ENCODE peak calls at places on chromosomes 1 and 21, in eight cellular contexts. One of them, this sample, is unnamed.
A peak's percentile ranks its signal among the peaks of the same experiment; 100 is the strongest.

GRCh38 chr1:246302671-246303317 is 204.3 kb downstream of the SMYD3 start:
- DNase-seq in upper lobe of right lung: no peak
- DNase-seq in HFF-Myc: no peak
- DNase-seq in activated CD4-positive, alpha-beta memory T cell treated with anti-CD3 and anti-CD28 coated beads, Interleukin-2, amount 10 ng/mL, durations not matched to agents 7 days and 5 days: no peak
- DNase-seq in naive thymus-derived CD4-positive, alpha-beta T cell: no peak
- DNase-seq in activated T-cell treated with anti-CD3 and anti-CD28 coated beads for 24 hours: no peak
- DNase-seq in A172: no peak
- DNase-seq in activated naive CD8-positive, alpha-beta T cell treated with anti-CD3 and anti-CD28 coated beads, Interleukin-2, amount 50 U/mL, for 24 hours: no peak
- DNase-seq in this sample: no peak

GRCh38 chr1:109802136-109802900 is 38.6 kb upstream of the EPS8L3 start:
- DNase-seq in upper lobe of right lung: no peak
- DNase-seq in HFF-Myc: no peak
- DNase-seq in activated CD4-positive, alpha-beta memory T cell treated with anti-CD3 and anti-CD28 coated beads, Interleukin-2, amount 10 ng/mL, durations not matched to agents 7 days and 5 days: peak; percentile 71
- DNase-seq in naive thymus-derived CD4-positive, alpha-beta T cell: no peak
- DNase-seq in activated T-cell treated with anti-CD3 and anti-CD28 coated beads for 24 hours: peak; percentile 23
- DNase-seq in A172: no peak
- DNase-seq in activated naive CD8-positive, alpha-beta T cell treated with anti-CD3 and anti-CD28 coated beads, Interleukin-2, amount 50 U/mL, for 24 hours: peak; percentile 45
- DNase-seq in this sample: no peak

GRCh38 chr21:46424062-46424591 is 34.6 kb upstream of the DIP2A start:
- DNase-seq in upper lobe of right lung: no peak
- DNase-seq in HFF-Myc: no peak
- DNase-seq in activated CD4-positive, alpha-beta memory T cell treated with anti-CD3 and anti-CD28 coated beads, Interleukin-2, amount 10 ng/mL, durations not matched to agents 7 days and 5 days: peak; percentile 25
- DNase-seq in naive thymus-derived CD4-positive, alpha-beta T cell: no peak
- DNase-seq in activated T-cell treated with anti-CD3 and anti-CD28 coated beads for 24 hours: no peak
- DNase-seq in A172: no peak
- DNase-seq in activated naive CD8-positive, alpha-beta T cell treated with anti-CD3 and anti-CD28 coated beads, Interleukin-2, amount 50 U/mL, for 24 hours: peak; percentile 24
- DNase-seq in this sample: no peak

GRCh38 chr1:198880397-198880796 is 241.6 kb downstream of the PTPRC start:
- DNase-seq in upper lobe of right lung: no peak
- DNase-seq in HFF-Myc: no peak
- DNase-seq in activated CD4-positive, alpha-beta memory T cell treated with anti-CD3 and anti-CD28 coated beads, Interleukin-2, amount 10 ng/mL, durations not matched to agents 7 days and 5 days: no peak
- DNase-seq in naive thymus-derived CD4-positive, alpha-beta T cell: no peak
- DNase-seq in activated T-cell treated with anti-CD3 and anti-CD28 coated beads for 24 hours: no peak
- DNase-seq in A172: peak; percentile 40
- DNase-seq in activated naive CD8-positive, alpha-beta T cell treated with anti-CD3 and anti-CD28 coated beads, Interleukin-2, amount 50 U/mL, for 24 hours: no peak
- DNase-seq in this sample: no peak

GRCh38 chr21:42570841-42571387 is 57.3 kb downstream of the SLC37A1 start:
- DNase-seq in upper lobe of right lung: peak; percentile 65
- DNase-seq in HFF-Myc: no peak
- DNase-seq in activated CD4-positive, alpha-beta memory T cell treated with anti-CD3 and anti-CD28 coated beads, Interleukin-2, amount 10 ng/mL, durations not matched to agents 7 days and 5 days: no peak
- DNase-seq in naive thymus-derived CD4-positive, alpha-beta T cell: no peak
- DNase-seq in activated T-cell treated with anti-CD3 and anti-CD28 coated beads for 24 hours: no peak
- DNase-seq in A172: no peak
- DNase-seq in activated naive CD8-positive, alpha-beta T cell treated with anti-CD3 and anti-CD28 coated beads, Interleukin-2, amount 50 U/mL, for 24 hours: no peak
- DNase-seq in this sample: no peak

GRCh38 chr21:46049890-46050650 is 47.8 kb upstream of the COL6A2 start:
- DNase-seq in upper lobe of right lung: no peak
- DNase-seq in HFF-Myc: no peak
- DNase-seq in activated CD4-positive, alpha-beta memory T cell treated with anti-CD3 and anti-CD28 coated beads, Interleukin-2, amount 10 ng/mL, durations not matched to agents 7 days and 5 days: peak; percentile 6
- DNase-seq in naive thymus-derived CD4-positive, alpha-beta T cell: no peak
- DNase-seq in activated T-cell treated with anti-CD3 and anti-CD28 coated beads for 24 hours: no peak
- DNase-seq in A172: no peak
- DNase-seq in activated naive CD8-positive, alpha-beta T cell treated with anti-CD3 and anti-CD28 coated beads, Interleukin-2, amount 50 U/mL, for 24 hours: no peak
- DNase-seq in this sample: no peak

GRCh38 chr1:219660666-219661463 is 48.0 kb upstream of the ZC3H11B start:
- DNase-seq in upper lobe of right lung: peak; percentile 89
- DNase-seq in HFF-Myc: peak; percentile 55
- DNase-seq in activated CD4-positive, alpha-beta memory T cell treated with anti-CD3 and anti-CD28 coated beads, Interleukin-2, amount 10 ng/mL, durations not matched to agents 7 days and 5 days: peak; percentile 49
- DNase-seq in naive thymus-derived CD4-positive, alpha-beta T cell: peak; percentile 9
- DNase-seq in activated T-cell treated with anti-CD3 and anti-CD28 coated beads for 24 hours: no peak
- DNase-seq in A172: peak; percentile 88
- DNase-seq in activated naive CD8-positive, alpha-beta T cell treated with anti-CD3 and anti-CD28 coated beads, Interleukin-2, amount 50 U/mL, for 24 hours: peak; percentile 39
- DNase-seq in this sample: peak; percentile 91

GRCh38 chr1:162905759-162906158 is 44.8 kb upstream of the CCDC190 start:
- DNase-seq in upper lobe of right lung: no peak
- DNase-seq in HFF-Myc: peak; percentile 39
- DNase-seq in activated CD4-positive, alpha-beta memory T cell treated with anti-CD3 and anti-CD28 coated beads, Interleukin-2, amount 10 ng/mL, durations not matched to agents 7 days and 5 days: no peak
- DNase-seq in naive thymus-derived CD4-positive, alpha-beta T cell: no peak
- DNase-seq in activated T-cell treated with anti-CD3 and anti-CD28 coated beads for 24 hours: no peak
- DNase-seq in A172: peak; percentile 86
- DNase-seq in activated naive CD8-positive, alpha-beta T cell treated with anti-CD3 and anti-CD28 coated beads, Interleukin-2, amount 50 U/mL, for 24 hours: no peak
- DNase-seq in this sample: peak; percentile 57

GRCh38 chr1:31639543-31639942 is 5.1 kb downstream of the PEF1 start:
- DNase-seq in upper lobe of right lung: no peak
- DNase-seq in HFF-Myc: no peak
- DNase-seq in activated CD4-positive, alpha-beta memory T cell treated with anti-CD3 and anti-CD28 coated beads, Interleukin-2, amount 10 ng/mL, durations not matched to agents 7 days and 5 days: no peak
- DNase-seq in naive thymus-derived CD4-positive, alpha-beta T cell: no peak
- DNase-seq in activated T-cell treated with anti-CD3 and anti-CD28 coated beads for 24 hours: no peak
- DNase-seq in A172: no peak
- DNase-seq in activated naive CD8-positive, alpha-beta T cell treated with anti-CD3 and anti-CD28 coated beads, Interleukin-2, amount 50 U/mL, for 24 hours: no peak
- DNase-seq in this sample: peak; percentile 13

GRCh38 chr1:63804829-63805484 is 31.1 kb downstream of the ROR1 start:
- DNase-seq in upper lobe of right lung: no peak
- DNase-seq in HFF-Myc: no peak
- DNase-seq in activated CD4-positive, alpha-beta memory T cell treated with anti-CD3 and anti-CD28 coated beads, Interleukin-2, amount 10 ng/mL, durations not matched to agents 7 days and 5 days: no peak
- DNase-seq in naive thymus-derived CD4-positive, alpha-beta T cell: no peak
- DNase-seq in activated T-cell treated with anti-CD3 and anti-CD28 coated beads for 24 hours: no peak
- DNase-seq in A172: no peak
- DNase-seq in activated naive CD8-positive, alpha-beta T cell treated with anti-CD3 and anti-CD28 coated beads, Interleukin-2, amount 50 U/mL, for 24 hours: no peak
- DNase-seq in this sample: no peak

GRCh38 chr21:17451364-17451869 is 61.4 kb upstream of the CXADR start:
- DNase-seq in upper lobe of right lung: no peak
- DNase-seq in HFF-Myc: no peak
- DNase-seq in activated CD4-positive, alpha-beta memory T cell treated with anti-CD3 and anti-CD28 coated beads, Interleukin-2, amount 10 ng/mL, durations not matched to agents 7 days and 5 days: no peak
- DNase-seq in naive thymus-derived CD4-positive, alpha-beta T cell: no peak
- DNase-seq in activated T-cell treated with anti-CD3 and anti-CD28 coated beads for 24 hours: no peak
- DNase-seq in A172: peak; percentile 48
- DNase-seq in activated naive CD8-positive, alpha-beta T cell treated with anti-CD3 and anti-CD28 coated beads, Interleukin-2, amount 50 U/mL, for 24 hours: no peak
- DNase-seq in this sample: peak; percentile 40

GRCh38 chr1:184930645-184931044 is 43.7 kb downstream of the NIBAN1 start:
- DNase-seq in upper lobe of right lung: no peak
- DNase-seq in HFF-Myc: no peak
- DNase-seq in activated CD4-positive, alpha-beta memory T cell treated with anti-CD3 and anti-CD28 coated beads, Interleukin-2, amount 10 ng/mL, durations not matched to agents 7 days and 5 days: no peak
- DNase-seq in naive thymus-derived CD4-positive, alpha-beta T cell: no peak
- DNase-seq in activated T-cell treated with anti-CD3 and anti-CD28 coated beads for 24 hours: no peak
- DNase-seq in A172: no peak
- DNase-seq in activated naive CD8-positive, alpha-beta T cell treated with anti-CD3 and anti-CD28 coated beads, Interleukin-2, amount 50 U/mL, for 24 hours: no peak
- DNase-seq in this sample: no peak

GRCh38 chr1:27632387-27633297 is 2.3 kb downstream of the FGR start:
- DNase-seq in upper lobe of right lung: no peak
- DNase-seq in HFF-Myc: no peak
- DNase-seq in activated CD4-positive, alpha-beta memory T cell treated with anti-CD3 and anti-CD28 coated beads, Interleukin-2, amount 10 ng/mL, durations not matched to agents 7 days and 5 days: peak; percentile 69
- DNase-seq in naive thymus-derived CD4-positive, alpha-beta T cell: no peak
- DNase-seq in activated T-cell treated with anti-CD3 and anti-CD28 coated beads for 24 hours: peak; percentile 46
- DNase-seq in A172: no peak
- DNase-seq in activated naive CD8-positive, alpha-beta T cell treated with anti-CD3 and anti-CD28 coated beads, Interleukin-2, amount 50 U/mL, for 24 hours: peak; percentile 78
- DNase-seq in this sample: no peak

GRCh38 chr1:168638884-168639283 is 62.5 kb downstream of the XCL1 start:
- DNase-seq in upper lobe of right lung: no peak
- DNase-seq in HFF-Myc: no peak
- DNase-seq in activated CD4-positive, alpha-beta memory T cell treated with anti-CD3 and anti-CD28 coated beads, Interleukin-2, amount 10 ng/mL, durations not matched to agents 7 days and 5 days: no peak
- DNase-seq in naive thymus-derived CD4-positive, alpha-beta T cell: no peak
- DNase-seq in activated T-cell treated with anti-CD3 and anti-CD28 coated beads for 24 hours: no peak
- DNase-seq in A172: no peak
- DNase-seq in activated naive CD8-positive, alpha-beta T cell treated with anti-CD3 and anti-CD28 coated beads, Interleukin-2, amount 50 U/mL, for 24 hours: no peak
- DNase-seq in this sample: no peak

GRCh38 chr1:156766288-156767100 is 841 bp upstream of the PRCC start:
- DNase-seq in upper lobe of right lung: no peak
- DNase-seq in HFF-Myc: no peak
- DNase-seq in activated CD4-positive, alpha-beta memory T cell treated with anti-CD3 and anti-CD28 coated beads, Interleukin-2, amount 10 ng/mL, durations not matched to agents 7 days and 5 days: no peak
- DNase-seq in naive thymus-derived CD4-positive, alpha-beta T cell: no peak
- DNase-seq in activated T-cell treated with anti-CD3 and anti-CD28 coated beads for 24 hours: no peak
- DNase-seq in A172: no peak
- DNase-seq in activated naive CD8-positive, alpha-beta T cell treated with anti-CD3 and anti-CD28 coated beads, Interleukin-2, amount 50 U/mL, for 24 hours: no peak
- DNase-seq in this sample: no peak

GRCh38 chr1:206972725-206973124 is 2.5 kb upstream of the FCAMR start:
- DNase-seq in upper lobe of right lung: no peak
- DNase-seq in HFF-Myc: no peak
- DNase-seq in activated CD4-positive, alpha-beta memory T cell treated with anti-CD3 and anti-CD28 coated beads, Interleukin-2, amount 10 ng/mL, durations not matched to agents 7 days and 5 days: no peak
- DNase-seq in naive thymus-derived CD4-positive, alpha-beta T cell: no peak
- DNase-seq in activated T-cell treated with anti-CD3 and anti-CD28 coated beads for 24 hours: no peak
- DNase-seq in A172: no peak
- DNase-seq in activated naive CD8-positive, alpha-beta T cell treated with anti-CD3 and anti-CD28 coated beads, Interleukin-2, amount 50 U/mL, for 24 hours: no peak
- DNase-seq in this sample: no peak

GRCh38 chr1:30950053-30950452 is 41.5 kb upstream of the SDC3 start:
- DNase-seq in upper lobe of right lung: no peak
- DNase-seq in HFF-Myc: no peak
- DNase-seq in activated CD4-positive, alpha-beta memory T cell treated with anti-CD3 and anti-CD28 coated beads, Interleukin-2, amount 10 ng/mL, durations not matched to agents 7 days and 5 days: no peak
- DNase-seq in naive thymus-derived CD4-positive, alpha-beta T cell: no peak
- DNase-seq in activated T-cell treated with anti-CD3 and anti-CD28 coated beads for 24 hours: no peak
- DNase-seq in A172: no peak
- DNase-seq in activated naive CD8-positive, alpha-beta T cell treated with anti-CD3 and anti-CD28 coated beads, Interleukin-2, amount 50 U/mL, for 24 hours: no peak
- DNase-seq in this sample: no peak

GRCh38 chr1:155967410-155968400 is 10.6 kb downstream of the ARHGEF2 start:
- DNase-seq in upper lobe of right lung: no peak
- DNase-seq in HFF-Myc: no peak
- DNase-seq in activated CD4-positive, alpha-beta memory T cell treated with anti-CD3 and anti-CD28 coated beads, Interleukin-2, amount 10 ng/mL, durations not matched to agents 7 days and 5 days: no peak
- DNase-seq in naive thymus-derived CD4-positive, alpha-beta T cell: no peak
- DNase-seq in activated T-cell treated with anti-CD3 and anti-CD28 coated beads for 24 hours: no peak
- DNase-seq in A172: no peak
- DNase-seq in activated naive CD8-positive, alpha-beta T cell treated with anti-CD3 and anti-CD28 coated beads, Interleukin-2, amount 50 U/mL, for 24 hours: no peak
- DNase-seq in this sample: no peak

GRCh38 chr1:30445449-30445848 is 277.9 kb downstream of the MATN1 start:
- DNase-seq in upper lobe of right lung: no peak
- DNase-seq in HFF-Myc: no peak
- DNase-seq in activated CD4-positive, alpha-beta memory T cell treated with anti-CD3 and anti-CD28 coated beads, Interleukin-2, amount 10 ng/mL, durations not matched to agents 7 days and 5 days: no peak
- DNase-seq in naive thymus-derived CD4-positive, alpha-beta T cell: no peak
- DNase-seq in activated T-cell treated with anti-CD3 and anti-CD28 coated beads for 24 hours: no peak
- DNase-seq in A172: no peak
- DNase-seq in activated naive CD8-positive, alpha-beta T cell treated with anti-CD3 and anti-CD28 coated beads, Interleukin-2, amount 50 U/mL, for 24 hours: no peak
- DNase-seq in this sample: no peak

GRCh38 chr1:58870298-58870676 is 86.4 kb upstream of the JUN start:
- DNase-seq in upper lobe of right lung: no peak
- DNase-seq in HFF-Myc: no peak
- DNase-seq in activated CD4-positive, alpha-beta memory T cell treated with anti-CD3 and anti-CD28 coated beads, Interleukin-2, amount 10 ng/mL, durations not matched to agents 7 days and 5 days: no peak
- DNase-seq in naive thymus-derived CD4-positive, alpha-beta T cell: no peak
- DNase-seq in activated T-cell treated with anti-CD3 and anti-CD28 coated beads for 24 hours: no peak
- DNase-seq in A172: no peak
- DNase-seq in activated naive CD8-positive, alpha-beta T cell treated with anti-CD3 and anti-CD28 coated beads, Interleukin-2, amount 50 U/mL, for 24 hours: no peak
- DNase-seq in this sample: no peak

GRCh38 chr1:143497374-143497747 is 474.4 kb downstream of the FAM72C start:
- DNase-seq in upper lobe of right lung: peak; percentile 7
- DNase-seq in HFF-Myc: no peak
- DNase-seq in activated CD4-positive, alpha-beta memory T cell treated with anti-CD3 and anti-CD28 coated beads, Interleukin-2, amount 10 ng/mL, durations not matched to agents 7 days and 5 days: no peak
- DNase-seq in naive thymus-derived CD4-positive, alpha-beta T cell: peak; percentile 5
- DNase-seq in activated T-cell treated with anti-CD3 and anti-CD28 coated beads for 24 hours: no peak
- DNase-seq in A172: no peak
- DNase-seq in activated naive CD8-positive, alpha-beta T cell treated with anti-CD3 and anti-CD28 coated beads, Interleukin-2, amount 50 U/mL, for 24 hours: peak; percentile 4
- DNase-seq in this sample: no peak

GRCh38 chr21:9839011-9839661 is 682.2 kb upstream of the TPTE start:
- DNase-seq in upper lobe of right lung: peak; percentile 71
- DNase-seq in HFF-Myc: no peak
- DNase-seq in activated CD4-positive, alpha-beta memory T cell treated with anti-CD3 and anti-CD28 coated beads, Interleukin-2, amount 10 ng/mL, durations not matched to agents 7 days and 5 days: no peak
- DNase-seq in naive thymus-derived CD4-positive, alpha-beta T cell: no peak
- DNase-seq in activated T-cell treated with anti-CD3 and anti-CD28 coated beads for 24 hours: no peak
- DNase-seq in A172: no peak
- DNase-seq in activated naive CD8-positive, alpha-beta T cell treated with anti-CD3 and anti-CD28 coated beads, Interleukin-2, amount 50 U/mL, for 24 hours: no peak
- DNase-seq in this sample: no peak

GRCh38 chr1:4851666-4852065 is 197.3 kb downstream of the AJAP1 start:
- DNase-seq in upper lobe of right lung: no peak
- DNase-seq in HFF-Myc: no peak
- DNase-seq in activated CD4-positive, alpha-beta memory T cell treated with anti-CD3 and anti-CD28 coated beads, Interleukin-2, amount 10 ng/mL, durations not matched to agents 7 days and 5 days: no peak
- DNase-seq in naive thymus-derived CD4-positive, alpha-beta T cell: no peak
- DNase-seq in activated T-cell treated with anti-CD3 and anti-CD28 coated beads for 24 hours: no peak
- DNase-seq in A172: no peak
- DNase-seq in activated naive CD8-positive, alpha-beta T cell treated with anti-CD3 and anti-CD28 coated beads, Interleukin-2, amount 50 U/mL, for 24 hours: no peak
- DNase-seq in this sample: no peak

GRCh38 chr1:201025571-201026002 is 2.1 kb upstream of the KIF21B start:
- DNase-seq in upper lobe of right lung: no peak
- DNase-seq in HFF-Myc: no peak
- DNase-seq in activated CD4-positive, alpha-beta memory T cell treated with anti-CD3 and anti-CD28 coated beads, Interleukin-2, amount 10 ng/mL, durations not matched to agents 7 days and 5 days: peak; percentile 35
- DNase-seq in naive thymus-derived CD4-positive, alpha-beta T cell: no peak
- DNase-seq in activated T-cell treated with anti-CD3 and anti-CD28 coated beads for 24 hours: no peak
- DNase-seq in A172: peak; percentile 85
- DNase-seq in activated naive CD8-positive, alpha-beta T cell treated with anti-CD3 and anti-CD28 coated beads, Interleukin-2, amount 50 U/mL, for 24 hours: peak; percentile 31
- DNase-seq in this sample: no peak

GRCh38 chr1:196660912-196661311 is 9.1 kb downstream of the CFH start:
- DNase-seq in upper lobe of right lung: no peak
- DNase-seq in HFF-Myc: no peak
- DNase-seq in activated CD4-positive, alpha-beta memory T cell treated with anti-CD3 and anti-CD28 coated beads, Interleukin-2, amount 10 ng/mL, durations not matched to agents 7 days and 5 days: no peak
- DNase-seq in naive thymus-derived CD4-positive, alpha-beta T cell: no peak
- DNase-seq in activated T-cell treated with anti-CD3 and anti-CD28 coated beads for 24 hours: no peak
- DNase-seq in A172: no peak
- DNase-seq in activated naive CD8-positive, alpha-beta T cell treated with anti-CD3 and anti-CD28 coated beads, Interleukin-2, amount 50 U/mL, for 24 hours: no peak
- DNase-seq in this sample: peak; percentile 8

GRCh38 chr1:109214695-109215623 is 1.2 kb downstream of the SARS1 start:
- DNase-seq in upper lobe of right lung: no peak
- DNase-seq in HFF-Myc: peak; percentile 42
- DNase-seq in activated CD4-positive, alpha-beta memory T cell treated with anti-CD3 and anti-CD28 coated beads, Interleukin-2, amount 10 ng/mL, durations not matched to agents 7 days and 5 days: peak; percentile 63
- DNase-seq in naive thymus-derived CD4-positive, alpha-beta T cell: no peak
- DNase-seq in activated T-cell treated with anti-CD3 and anti-CD28 coated beads for 24 hours: peak; percentile 31
- DNase-seq in A172: peak; percentile 70
- DNase-seq in activated naive CD8-positive, alpha-beta T cell treated with anti-CD3 and anti-CD28 coated beads, Interleukin-2, amount 50 U/mL, for 24 hours: peak; percentile 41
- DNase-seq in this sample: peak; percentile 98

GRCh38 chr1:50181027-50181663 is 72.4 kb downstream of the ELAVL4 start:
- DNase-seq in upper lobe of right lung: no peak
- DNase-seq in HFF-Myc: no peak
- DNase-seq in activated CD4-positive, alpha-beta memory T cell treated with anti-CD3 and anti-CD28 coated beads, Interleukin-2, amount 10 ng/mL, durations not matched to agents 7 days and 5 days: no peak
- DNase-seq in naive thymus-derived CD4-positive, alpha-beta T cell: no peak
- DNase-seq in activated T-cell treated with anti-CD3 and anti-CD28 coated beads for 24 hours: no peak
- DNase-seq in A172: no peak
- DNase-seq in activated naive CD8-positive, alpha-beta T cell treated with anti-CD3 and anti-CD28 coated beads, Interleukin-2, amount 50 U/mL, for 24 hours: no peak
- DNase-seq in this sample: no peak

GRCh38 chr21:45306453-45306831 is 18.7 kb upstream of the POFUT2 start:
- DNase-seq in upper lobe of right lung: peak; percentile 58
- DNase-seq in HFF-Myc: no peak
- DNase-seq in activated CD4-positive, alpha-beta memory T cell treated with anti-CD3 and anti-CD28 coated beads, Interleukin-2, amount 10 ng/mL, durations not matched to agents 7 days and 5 days: no peak
- DNase-seq in naive thymus-derived CD4-positive, alpha-beta T cell: no peak
- DNase-seq in activated T-cell treated with anti-CD3 and anti-CD28 coated beads for 24 hours: no peak
- DNase-seq in A172: no peak
- DNase-seq in activated naive CD8-positive, alpha-beta T cell treated with anti-CD3 and anti-CD28 coated beads, Interleukin-2, amount 50 U/mL, for 24 hours: no peak
- DNase-seq in this sample: no peak

GRCh38 chr1:202034149-202034682 is 23.8 kb downstream of the ELF3 start:
- DNase-seq in upper lobe of right lung: no peak
- DNase-seq in HFF-Myc: no peak
- DNase-seq in activated CD4-positive, alpha-beta memory T cell treated with anti-CD3 and anti-CD28 coated beads, Interleukin-2, amount 10 ng/mL, durations not matched to agents 7 days and 5 days: no peak
- DNase-seq in naive thymus-derived CD4-positive, alpha-beta T cell: no peak
- DNase-seq in activated T-cell treated with anti-CD3 and anti-CD28 coated beads for 24 hours: no peak
- DNase-seq in A172: no peak
- DNase-seq in activated naive CD8-positive, alpha-beta T cell treated with anti-CD3 and anti-CD28 coated beads, Interleukin-2, amount 50 U/mL, for 24 hours: no peak
- DNase-seq in this sample: no peak

GRCh38 chr1:107704911-107705310 is 260.1 kb downstream of the VAV3 start:
- DNase-seq in upper lobe of right lung: no peak
- DNase-seq in HFF-Myc: no peak
- DNase-seq in activated CD4-positive, alpha-beta memory T cell treated with anti-CD3 and anti-CD28 coated beads, Interleukin-2, amount 10 ng/mL, durations not matched to agents 7 days and 5 days: no peak
- DNase-seq in naive thymus-derived CD4-positive, alpha-beta T cell: no peak
- DNase-seq in activated T-cell treated with anti-CD3 and anti-CD28 coated beads for 24 hours: no peak
- DNase-seq in A172: no peak
- DNase-seq in activated naive CD8-positive, alpha-beta T cell treated with anti-CD3 and anti-CD28 coated beads, Interleukin-2, amount 50 U/mL, for 24 hours: no peak
- DNase-seq in this sample: no peak

GRCh38 chr1:87515781-87516180 is 187.1 kb downstream of the LMO4 start:
- DNase-seq in upper lobe of right lung: no peak
- DNase-seq in HFF-Myc: no peak
- DNase-seq in activated CD4-positive, alpha-beta memory T cell treated with anti-CD3 and anti-CD28 coated beads, Interleukin-2, amount 10 ng/mL, durations not matched to agents 7 days and 5 days: no peak
- DNase-seq in naive thymus-derived CD4-positive, alpha-beta T cell: no peak
- DNase-seq in activated T-cell treated with anti-CD3 and anti-CD28 coated beads for 24 hours: no peak
- DNase-seq in A172: no peak
- DNase-seq in activated naive CD8-positive, alpha-beta T cell treated with anti-CD3 and anti-CD28 coated beads, Interleukin-2, amount 50 U/mL, for 24 hours: no peak
- DNase-seq in this sample: no peak

GRCh38 chr1:14117700-14118099 is 417.7 kb downstream of the PRDM2 start:
- DNase-seq in upper lobe of right lung: no peak
- DNase-seq in HFF-Myc: no peak
- DNase-seq in activated CD4-positive, alpha-beta memory T cell treated with anti-CD3 and anti-CD28 coated beads, Interleukin-2, amount 10 ng/mL, durations not matched to agents 7 days and 5 days: no peak
- DNase-seq in naive thymus-derived CD4-positive, alpha-beta T cell: no peak
- DNase-seq in activated T-cell treated with anti-CD3 and anti-CD28 coated beads for 24 hours: no peak
- DNase-seq in A172: no peak
- DNase-seq in activated naive CD8-positive, alpha-beta T cell treated with anti-CD3 and anti-CD28 coated beads, Interleukin-2, amount 50 U/mL, for 24 hours: no peak
- DNase-seq in this sample: no peak

GRCh38 chr1:1777950-1778826 is at the start of gene NADK:
- DNase-seq in upper lobe of right lung: peak; percentile 90
- DNase-seq in HFF-Myc: no peak
- DNase-seq in activated CD4-positive, alpha-beta memory T cell treated with anti-CD3 and anti-CD28 coated beads, Interleukin-2, amount 10 ng/mL, durations not matched to agents 7 days and 5 days: peak; percentile 76
- DNase-seq in naive thymus-derived CD4-positive, alpha-beta T cell: peak; percentile 90
- DNase-seq in activated T-cell treated with anti-CD3 and anti-CD28 coated beads for 24 hours: peak; percentile 69
- DNase-seq in A172: no peak
- DNase-seq in activated naive CD8-positive, alpha-beta T cell treated with anti-CD3 and anti-CD28 coated beads, Interleukin-2, amount 50 U/mL, for 24 hours: peak; percentile 77
- DNase-seq in this sample: no peak

GRCh38 chr1:6211731-6212130 is 5.8 kb downstream of the RNF207 start:
- DNase-seq in upper lobe of right lung: no peak
- DNase-seq in HFF-Myc: no peak
- DNase-seq in activated CD4-positive, alpha-beta memory T cell treated with anti-CD3 and anti-CD28 coated beads, Interleukin-2, amount 10 ng/mL, durations not matched to agents 7 days and 5 days: no peak
- DNase-seq in naive thymus-derived CD4-positive, alpha-beta T cell: no peak
- DNase-seq in activated T-cell treated with anti-CD3 and anti-CD28 coated beads for 24 hours: no peak
- DNase-seq in A172: no peak
- DNase-seq in activated naive CD8-positive, alpha-beta T cell treated with anti-CD3 and anti-CD28 coated beads, Interleukin-2, amount 50 U/mL, for 24 hours: no peak
- DNase-seq in this sample: no peak

This sample was measured in fibroblast of the conjunctiva.